ENCODE peak calls at places on chromosomes 3 and 15, in seven cellular contexts. Q, B, R, D, E, I and C are unnamed samples.

GRCh38 chr15:35533130-35534110 is 12.5 kb downstream of the DPH6 start:
- DNase-seq in Q (no peak), I (no peak), B (no peak), R (no peak), D (peak), E (no peak), C (no peak)

GRCh38 chr3:110955301-110955880 is 116.2 kb upstream of the NECTIN3 start:
- DNase-seq in Q (no peak), D (no peak), R (no peak), E (no peak), I (no peak), B (no peak), C (no peak)

GRCh38 chr3:138465927-138466326 is 31.5 kb downstream of the ESYT3 start:
- DNase-seq in D (no peak), E (no peak), I (no peak), R (no peak), Q (no peak), B (no peak), C (no peak)

GRCh38 chr3:127077506-127078064 is 94.7 kb downstream of the PLXNA1 start:
- DNase-seq in D (no peak), B (no peak), R (no peak), E (no peak), I (no peak), Q (peak), C (no peak)

GRCh38 chr3:127112796-127113570 is 79.9 kb upstream of the PRR23E start:
- DNase-seq in I (no peak), E (no peak), Q (no peak), D (no peak), R (no peak), B (no peak), C (no peak)

GRCh38 chr15:101609742-101610627 is 42.2 kb downstream of the TM2D3 start:
- DNase-seq in E (no peak), B (no peak), R (no peak), I (no peak), Q (no peak), D (no peak), C (no peak)

GRCh38 chr3:132417695-132418520 is 606 bp downstream of the DNAJC13 start:
- DNase-seq in D (peak), B (peak), E (peak), Q (peak), I (peak), R (peak), C (no peak)

GRCh38 chr3:107297597-107297996 is 79.6 kb upstream of the CCDC54 start:
- DNase-seq in B (no peak), D (no peak), I (no peak), R (no peak), E (no peak), Q (peak), C (no peak)

GRCh38 chr3:56831572-56831971 is 29.8 kb upstream of the ARHGEF3 start:
- DNase-seq in D (no peak), R (no peak), Q (no peak), I (no peak), E (no peak), B (no peak), C (no peak)